ENCODE peak calls at places on chromosome 9, in five cellular contexts. F, U, I, T and Z are unnamed samples.
A peak's percentile ranks its signal among the peaks of the same experiment; 100 is the strongest.

GRCh38 chr9:97660847-97661246 is 27.2 kb downstream of the NCBP1 start:
- DNase-seq in F (peak; percentile 85), U (no peak), I (no peak), T (no peak), Z (no peak)

GRCh38 chr9:26744362-26744965 is 148.1 kb downstream of the CAAP1 start:
- DNase-seq in F (peak; percentile 38), U (no peak), I (no peak), T (no peak), Z (no peak)

GRCh38 chr9:125440411-125440810 is 178.8 kb downstream of the GAPVD1 start:
- DNase-seq in F (no peak), U (no peak), I (no peak), T (no peak), Z (no peak)

GRCh38 chr9:7777776-7778175 is 21.8 kb downstream of the DMAC1 start:
- DNase-seq in F (no peak), U (no peak), I (no peak), T (no peak), Z (no peak)

GRCh38 chr9:137832830-137833590 is 44.6 kb upstream of the CACNA1B start:
- DNase-seq in F (no peak), U (no peak), I (no peak), T (no peak), Z (no peak)

GRCh38 chr9:98997580-98997979 is 53.9 kb downstream of the COL15A1 start:
- DNase-seq in F (peak; percentile 36), U (no peak), I (no peak), T (no peak), Z (peak; percentile 9)

GRCh38 chr9:17291766-17292165 is 156.9 kb downstream of the CNTLN start:
- DNase-seq in F (peak; percentile 63), U (no peak), I (no peak), T (no peak), Z (no peak)

GRCh38 chr9:126009047-126009446 is 261.9 kb downstream of the PBX3 start:
- DNase-seq in F (no peak), U (no peak), I (no peak), T (no peak), Z (no peak)

GRCh38 chr9:3244963-3245653 is 280.7 kb downstream of the RFX3 start:
- DNase-seq in F (no peak), U (no peak), I (no peak), T (no peak), Z (no peak)

GRCh38 chr9:107504585-107505455 is 15.3 kb upstream of the KLF4 start:
- DNase-seq in F (peak; percentile 93), U (no peak), I (peak; percentile 36), T (peak; percentile 49), Z (no peak)

GRCh38 chr9:37464426-37465248 is 613 bp downstream of the ZBTB5 start:
- DNase-seq in F (peak; percentile 63), U (peak; percentile 71), I (peak; percentile 85), T (peak; percentile 82), Z (peak; percentile 83)
- TF ChIP-seq POLR2A in F (peak; percentile 79), U (no peak), I (peak; percentile 50), T (peak; percentile 74), Z (no peak)

GRCh38 chr9:133361507-133362092 is 5.2 kb downstream of the SURF2 start:
- DNase-seq in F (no peak), U (no peak), I (no peak), T (no peak), Z (no peak)

GRCh38 chr9:133357656-133358055 is 1.3 kb downstream of the SURF2 start:
- DNase-seq in F (no peak), U (no peak), I (no peak), T (no peak), Z (no peak)

GRCh38 chr9:133362359-133363044 is 6.2 kb downstream of the SURF2 start:
- DNase-seq in F (no peak), U (no peak), I (no peak), T (no peak), Z (no peak)

GRCh38 chr9:133360400-133361393 is 4.3 kb downstream of the SURF2 start:
- DNase-seq in F (no peak), U (no peak), I (no peak), T (no peak), Z (no peak)

DNA sequence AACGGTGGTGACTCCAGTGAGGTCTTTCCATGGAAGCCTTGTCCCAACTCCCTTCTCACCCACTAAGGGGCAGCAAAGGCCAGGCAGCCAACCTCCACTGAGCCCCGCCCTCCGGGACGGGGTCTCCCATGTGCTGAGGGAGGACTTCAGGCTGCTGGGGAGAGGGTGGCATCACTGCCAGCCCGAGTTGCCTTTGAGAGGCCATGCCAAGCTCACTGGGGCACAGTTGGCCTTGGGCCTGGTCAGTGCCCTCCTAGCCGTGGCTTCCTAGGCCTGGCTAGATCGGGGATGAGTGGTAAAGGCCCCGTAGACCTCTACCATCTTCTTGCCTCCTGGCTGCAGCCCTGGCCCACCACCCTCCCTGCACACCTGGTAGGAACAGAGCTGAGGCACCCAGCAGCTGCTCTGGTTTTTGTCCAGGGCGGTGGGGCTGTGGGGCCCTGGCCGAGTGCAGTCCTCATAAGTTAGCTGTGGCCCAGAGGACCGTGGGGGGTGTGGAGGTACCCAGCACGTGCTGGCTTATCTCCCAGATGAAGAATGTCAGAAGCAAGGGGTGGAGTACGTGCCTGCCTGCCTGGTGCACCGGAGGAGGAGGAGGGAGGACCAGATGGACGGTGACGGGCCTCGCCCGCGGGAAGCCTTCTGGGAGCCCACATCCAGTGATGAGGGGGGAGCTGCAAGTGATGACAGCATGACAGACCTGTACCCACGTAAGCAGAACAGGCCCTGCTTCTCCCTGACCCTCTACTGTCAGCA is 3.2 kb downstream of the SURF2 start:
- DNase-seq in F (no peak), U (no peak), I (no peak), T (no peak), Z (no peak)
- TF ChIP-seq CTCF in F (peak; percentile 34), U (no peak), I (peak; percentile 31), T (no peak), Z (no peak)

GRCh38 chr9:117412841-117413240 is 2.0 kb downstream of the ASTN2 start:
- DNase-seq in F (no peak), U (no peak), I (no peak), T (no peak), Z (no peak)
- H3K27ac ChIP-seq in F (no peak overlapping the region), U (no peak overlapping the region), I (no peak overlapping the region), T (no peak overlapping the region), Z (no peak overlapping the region)

GRCh38 chr9:96449844-96450612 is at the start of gene HABP4:
- DNase-seq in F (peak; percentile 91), U (peak; percentile 95), I (peak; percentile 98), T (peak; percentile 97), Z (peak; percentile 98)
- TF ChIP-seq POLR2A in F (peak; percentile 76), U (peak; percentile 96), I (peak; percentile 91), T (peak; percentile 50), Z (peak; percentile 90)

GRCh38 chr9:86275962-86276361 is 6.4 kb downstream of the ISCA1 start:
- DNase-seq in F (no peak), U (no peak), I (no peak), T (no peak), Z (no peak)
- TF ChIP-seq CTCF in F (no peak), U (no peak), I (no peak), T (no peak), Z (no peak)